ENCODE peak calls at places on chromosomes 6 and 20, in eight cellular contexts. T is stromal cell of bone marrow; S is cardiac muscle cell; A is fibroblast of mammary gland; V is HEK293T; C is body of pancreas; E is CD8-positive, alpha-beta T cell; Z is activated naive CD8-positive, alpha-beta T cell treated with anti-CD3 and anti-CD28 coated beads, Interleukin-2, amount 10 ng/mL, durations not matched to agents 7 days and 5 days. D is an unnamed sample.

GRCh38 chr6:157513004-157513603 is 132.1 kb downstream of the ZDHHC14 start:
- DNase-seq in T (no peak), S (no peak), A (no peak), V (no peak), C (no peak), E (no peak), Z (no peak), D (no peak)

GRCh38 chr6:2739335-2739734 is 11.4 kb downstream of the MYLK4 start:
- DNase-seq in T (peak), S (no peak), A (peak), V (no peak), C (no peak), E (no peak), Z (no peak), D (no peak)

GRCh38 chr20:14178952-14179351 is 158.5 kb downstream of the FLRT3 start:
- DNase-seq in T (peak), S (no peak), A (peak), V (no peak), C (no peak), E (no peak), Z (no peak), D (no peak)

GRCh38 chr6:87697581-87698552 is 4.2 kb downstream of the AKIRIN2 start:
- DNase-seq in T (peak), S (no peak), A (peak), V (no peak), C (no peak), E (no peak), Z (no peak), D (no peak)

GRCh38 chr6:112019619-112020018 is 34.3 kb upstream of the CCN6 start:
- DNase-seq in T (no peak), S (no peak), A (no peak), V (no peak), C (no peak), E (no peak), Z (no peak), D (no peak)

GRCh38 chr6:154882107-154882506 is 113.0 kb upstream of the TIAM2 start:
- DNase-seq in T (no peak), S (no peak), A (peak), V (no peak), C (no peak), E (no peak), Z (no peak), D (no peak)

GRCh38 chr6:26366504-26366903 is 1.5 kb downstream of the BTN3A2 start:
- DNase-seq in T (no peak), S (no peak), A (peak), V (no peak), C (no peak), E (no peak), Z (no peak), D (no peak)

GRCh38 chr6:141252828-141253608 is 879.7 kb upstream of the GJE1 start:
- DNase-seq in T (no peak), S (no peak), A (peak), V (no peak), C (no peak), E (no peak), Z (no peak), D (no peak)

GRCh38 chr6:157244175-157244574 is 79.1 kb downstream of the TMEM242 start:
- DNase-seq in T (peak), S (no peak), A (peak), V (no peak), C (no peak), E (no peak), Z (peak), D (no peak)

GRCh38 chr20:59055302-59055701 is 12.7 kb upstream of the PRELID3B start:
- DNase-seq in T (no peak), S (no peak), A (peak), V (no peak), C (no peak), E (no peak), Z (no peak), D (no peak)

GRCh38 chr6:16333580-16333979 is 95.2 kb downstream of the GMPR start:
- DNase-seq in T (no peak), S (no peak), A (peak), V (no peak), C (no peak), E (no peak), Z (no peak), D (no peak)

GRCh38 chr20:62728781-62729300 is 20.2 kb downstream of the NTSR1 start:
- DNase-seq in T (no peak), S (no peak), A (no peak), V (no peak), C (no peak), E (no peak), Z (no peak), D (no peak)

GRCh38 chr6:39824030-39824926 is 32.1 kb downstream of the DAAM2 start:
- DNase-seq in T (no peak), S (no peak), A (no peak), V (peak), C (no peak), E (no peak), Z (no peak), D (no peak)

GRCh38 chr6:142478117-142478516 is 176.3 kb downstream of the ADGRG6 start:
- DNase-seq in T (peak), S (no peak), A (peak), V (no peak), C (no peak), E (no peak), Z (no peak), D (no peak)

GRCh38 chr6:159042003-159042823 is 2.6 kb downstream of the TAGAP start:
- DNase-seq in T (peak), S (peak), A (peak), V (peak), C (peak), E (peak), Z (peak), D (peak)

GRCh38 chr6:83884523-83884922 is 25.0 kb downstream of the CYB5R4 start:
- DNase-seq in T (peak), S (peak), A (peak), V (peak), C (no peak), E (no peak), Z (no peak), D (no peak)

GRCh38 chr6:37460805-37461204 is 27.8 kb downstream of the CMTR1 start:
- DNase-seq in T (no peak), S (no peak), A (no peak), V (no peak), C (no peak), E (no peak), Z (no peak), D (no peak)

GRCh38 chr20:4898282-4898681 is 103.0 kb downstream of the SLC23A2 start:
- DNase-seq in T (peak), S (no peak), A (peak), V (no peak), C (no peak), E (no peak), Z (no peak), D (no peak)

GRCh38 chr20:44460795-44461141 is 14.9 kb upstream of the TTPAL start:
- DNase-seq in T (no peak), S (peak), A (peak), V (no peak), C (no peak), E (no peak), Z (no peak), D (no peak)

GRCh38 chr6:26071135-26071534 is 16.1 kb upstream of the HFE start:
- DNase-seq in T (no peak), S (no peak), A (peak), V (no peak), C (peak), E (no peak), Z (no peak), D (no peak)